ENCODE peak calls at places on chromosome 5, in four cellular contexts. V is H9, W is IMR-90, L is H1. J is an unnamed sample.

GRCh38 chr5:93583525-93583798 is 440 bp downstream of the NR2F1 start:
- DNase-seq in V (no peak), W (peak), L (no peak), J (no peak)

GRCh38 chr5:164191240-164191639 is 685.8 kb downstream of the MAT2B start:
- DNase-seq in L (no peak), W (peak), V (no peak), J (no peak)

GRCh38 chr5:175821790-175822211 is 49.6 kb upstream of the CPLX2 start:
- DNase-seq in W (no peak), L (no peak), V (no peak), J (no peak)

GRCh38 chr5:146562461-146562860 is 46.5 kb upstream of the GPR151 start:
- DNase-seq in W (no peak), L (no peak), V (no peak), J (no peak)

GRCh38 chr5:89342106-89342876 is 459.3 kb upstream of the MEF2C start:
- DNase-seq in V (no peak), L (no peak), W (peak), J (no peak)

GRCh38 chr5:134115806-134116175 is 1.3 kb downstream of the TCF7 start:
- DNase-seq in V (no peak), L (no peak), W (no peak), J (no peak)

GRCh38 chr5:89728750-89729149 is 680.8 kb downstream of the CETN3 start:
- DNase-seq in L (no peak), W (peak), V (no peak), J (no peak)

GRCh38 chr5:35852084-35852734 is 4.5 kb upstream of the IL7R start:
- DNase-seq in W (peak), V (peak), L (no peak), J (no peak)

GRCh38 chr5:167624053-167624452 is 667.4 kb upstream of the WWC1 start:
- DNase-seq in L (no peak), W (no peak), V (no peak), J (no peak)

GRCh38 chr5:120464627-120465280 is 654 bp downstream of the PRR16 start:
- DNase-seq in V (peak), L (no peak), W (peak), J (peak)

GRCh38 chr5:149886697-149887470 is 57.7 kb downstream of the PDE6A start:
- DNase-seq in L (no peak), W (peak), V (no peak), J (no peak)

GRCh38 chr5:29208026-29208425 is 1985.5 kb upstream of the CDH6 start:
- DNase-seq in V (no peak), W (no peak), L (no peak), J (peak)

GRCh38 chr5:139967353-139967752 is 75.7 kb downstream of the NRG2 start:
- DNase-seq in L (no peak), V (no peak), W (no peak), J (no peak)

GRCh38 chr5:131609774-131610173 is 25.3 kb downstream of the RAPGEF6 start:
- DNase-seq in W (peak), L (no peak), V (no peak), J (no peak)

GRCh38 chr5:1546556-1546955 is 22.8 kb upstream of the LPCAT1 start:
- DNase-seq in W (no peak), L (no peak), V (no peak), J (no peak)

GRCh38 chr5:168291961-168292782 is 727 bp downstream of the WWC1 start:
- DNase-seq in L (no peak), V (peak), W (peak), J (peak)

GRCh38 chr5:115246361-115246991 is 16.2 kb downstream of the PGGT1B start:
- DNase-seq in V (no peak), L (no peak), W (peak), J (peak)

GRCh38 chr5:38165435-38165834 is 92.9 kb upstream of the EGFLAM start:
- DNase-seq in V (no peak), W (no peak), L (no peak), J (no peak)

GRCh38 chr5:117881426-117882230 is 1106.7 kb downstream of the DTWD2 start:
- DNase-seq in V (no peak), W (no peak), L (no peak), J (no peak)

GRCh38 chr5:164844348-164844747 is 1338.9 kb downstream of the MAT2B start:
- DNase-seq in V (no peak), W (no peak), L (no peak), J (no peak)

GRCh38 chr5:633521-633955 is 21.4 kb downstream of the CEP72 start:
- DNase-seq in V (no peak), W (peak), L (no peak), J (no peak)

GRCh38 chr5:125717209-125717608 is 706.0 kb upstream of the GRAMD2B start:
- DNase-seq in W (peak), L (no peak), V (no peak), J (peak)

GRCh38 chr5:132687995-132688394 is 14.2 kb downstream of the IL4 start:
- DNase-seq in W (no peak), L (no peak), V (peak), J (no peak)

GRCh38 chr5:7533941-7534340 is 138.0 kb downstream of the ADCY2 start:
- DNase-seq in W (no peak), V (no peak), L (no peak), J (peak)

GRCh38 chr5:95403996-95404395 is 12.8 kb downstream of the FAM81B start:
- DNase-seq in V (no peak), L (no peak), W (no peak), J (no peak)

GRCh38 chr5:123047706-123048105 is 11.2 kb upstream of the PPIC start:
- DNase-seq in W (peak), L (no peak), V (no peak), J (no peak)

GRCh38 chr5:44862808-44863207 is 54.1 kb downstream of the MRPS30 start:
- DNase-seq in V (no peak), L (no peak), W (peak), J (peak)

GRCh38 chr5:58986281-58986680 is 403.4 kb downstream of the RAB3C start:
- DNase-seq in L (no peak), W (no peak), V (no peak), J (no peak)

GRCh38 chr5:58985311-58985710 is 402.4 kb downstream of the RAB3C start:
- DNase-seq in L (no peak), V (no peak), W (no peak), J (no peak)

GRCh38 chr5:58985759-58986158 is 402.9 kb downstream of the RAB3C start:
- DNase-seq in V (no peak), W (no peak), L (no peak), J (peak)

GRCh38 chr5:58983496-58983895 is 400.6 kb downstream of the RAB3C start:
- DNase-seq in V (no peak), L (no peak), W (peak), J (no peak)

DNA sequence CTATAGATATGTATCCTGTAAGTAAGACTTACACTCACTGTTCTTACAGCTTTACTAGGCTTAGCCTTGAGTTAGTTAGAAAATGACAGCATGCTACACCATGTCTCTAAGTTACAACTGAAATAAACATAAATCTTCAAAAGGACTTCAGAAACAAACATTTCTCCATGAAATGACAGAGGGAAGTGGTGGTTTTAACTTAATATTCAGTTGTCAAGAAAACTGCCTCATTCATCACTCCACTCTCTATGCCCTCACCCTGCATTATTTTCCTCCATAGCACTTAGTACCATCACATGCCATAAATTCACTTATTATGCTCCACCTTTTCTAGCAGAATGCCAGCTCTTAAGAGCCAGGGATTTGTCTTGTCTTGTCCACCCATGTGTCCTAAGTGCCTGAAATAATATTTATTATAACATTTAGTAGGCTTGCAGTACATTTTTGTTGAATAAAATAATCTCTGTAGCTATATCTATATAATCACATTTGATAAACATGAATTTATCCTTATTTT is 401.2 kb downstream of the RAB3C start:
- DNase-seq in L (no peak), V (no peak), W (no peak), J (no peak)
- H3K56ac ChIP-seq in L (no peak), V (no peak), W (no peak), J (no peak)

DNA sequence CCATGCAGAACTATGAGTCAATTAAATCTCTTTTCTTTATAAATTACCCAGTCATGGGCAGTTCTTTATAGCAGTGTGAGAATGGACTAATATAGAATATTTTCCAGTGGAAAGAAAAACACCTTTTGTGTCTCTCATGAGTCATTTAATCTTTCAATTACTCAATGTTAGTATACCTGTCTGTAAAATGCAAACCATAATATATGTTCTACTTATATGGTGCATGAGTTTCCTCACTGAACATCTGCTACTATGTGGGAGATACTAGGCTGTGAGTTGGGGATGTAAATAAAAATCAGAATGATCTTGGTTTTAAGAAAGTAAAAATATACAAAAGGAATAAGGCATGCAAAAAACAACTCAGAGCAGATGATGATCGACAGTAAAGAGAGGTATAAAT is 15.0 kb downstream of the CDH10 start:
- DNase-seq in W (no peak), L (no peak), V (no peak), J (no peak)
- H4K8ac ChIP-seq in W (no peak), L (no peak), V (no peak), J (no peak)

DNA sequence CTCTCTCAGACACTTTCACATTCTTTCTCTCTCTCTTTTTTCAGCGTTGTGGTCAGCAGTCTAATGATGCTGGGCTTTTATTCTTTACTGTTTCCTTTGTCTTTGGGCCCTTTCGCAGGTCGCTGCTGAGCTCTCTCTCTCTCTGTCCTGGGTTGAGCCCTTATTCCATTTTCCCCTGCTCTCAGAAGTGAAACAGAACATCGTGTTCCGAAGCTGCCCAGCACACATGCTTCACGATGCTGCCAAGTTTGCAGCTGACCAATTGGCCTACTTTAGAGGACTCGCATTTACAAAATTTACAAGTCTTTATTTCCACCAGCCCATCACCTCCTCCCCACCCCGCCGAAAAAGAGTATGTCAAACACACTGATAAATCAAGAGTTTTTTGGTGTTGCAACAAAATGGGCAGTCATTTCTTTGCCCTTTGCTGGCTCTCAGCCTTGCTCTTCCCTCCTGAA is 44.4 kb upstream of the PIK3R1 start:
- DNase-seq in L (no peak), W (peak), V (no peak), J (no peak)
- H3K56ac ChIP-seq in L (no peak), W (no peak), V (no peak), J (peak)

GRCh38 chr5:169354263-169354662 is 53.3 kb upstream of the SLIT3 start:
- DNase-seq in L (no peak), W (peak), V (no peak), J (no peak)

GRCh38 chr5:169356181-169356580 is 55.2 kb upstream of the SLIT3 start:
- DNase-seq in V (no peak), W (no peak), L (no peak), J (no peak)

GRCh38 chr5:169352901-169353300 is 52.0 kb upstream of the SLIT3 start:
- DNase-seq in W (no peak), L (no peak), V (no peak), J (no peak)

GRCh38 chr5:169356811-169357210 is 55.9 kb upstream of the SLIT3 start:
- DNase-seq in V (no peak), W (no peak), L (no peak), J (no peak)

DNA sequence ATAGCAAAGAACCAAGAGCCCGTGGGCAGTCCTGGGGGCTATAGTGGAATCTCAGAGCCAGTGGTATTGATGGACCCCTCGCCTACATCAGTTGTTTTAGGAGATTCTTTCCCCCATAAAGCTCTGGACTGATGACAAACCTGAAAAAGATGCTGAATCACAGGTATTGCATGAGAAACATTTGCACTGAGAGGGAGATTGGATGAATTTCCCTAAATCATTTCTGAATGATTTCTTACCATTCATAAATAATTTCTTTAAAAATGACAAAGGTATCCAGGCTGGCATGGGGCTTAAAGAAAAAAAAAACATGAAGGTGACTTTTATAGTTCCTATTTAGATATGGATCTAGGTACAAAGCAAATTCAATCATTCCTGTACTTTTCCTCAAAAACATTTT is 54.0 kb upstream of the SLIT3 start:
- DNase-seq in V (no peak), W (no peak), L (no peak), J (no peak)
- H4K8ac ChIP-seq in V (no peak), W (no peak), L (no peak), J (no peak)

DNA sequence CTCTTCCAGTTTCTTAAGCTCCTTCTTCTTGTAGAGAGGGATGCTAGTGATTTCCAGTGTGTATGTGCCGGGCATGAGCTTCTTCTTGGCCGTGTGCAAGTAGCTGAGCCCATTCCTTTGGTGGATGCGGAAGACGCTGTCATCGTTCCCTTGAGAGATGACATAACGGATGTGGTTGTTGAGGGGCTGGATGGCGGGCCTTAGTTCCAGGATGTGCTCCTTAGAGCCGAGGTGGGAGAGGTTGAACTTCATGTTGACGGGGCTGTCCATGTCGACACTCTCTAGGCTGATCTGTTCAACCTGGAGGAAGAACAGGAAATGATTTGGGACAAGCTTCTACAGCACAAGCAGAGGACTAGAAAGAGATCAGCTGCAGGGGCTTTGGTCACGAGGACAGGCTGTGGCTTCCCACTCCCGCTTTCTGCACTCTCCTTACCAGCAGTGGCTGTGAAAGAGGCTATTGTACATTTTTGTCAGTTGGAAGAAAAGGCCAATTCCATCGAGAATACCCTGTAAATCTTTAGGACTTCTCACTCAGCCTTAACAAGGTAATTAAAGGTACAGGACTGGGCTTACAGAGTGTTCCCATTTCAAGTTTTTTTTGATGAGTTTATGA is 176.1 kb downstream of the SLC12A2 start:
- DNase-seq in V (no peak), L (no peak), W (no peak), J (no peak)
- H3K56ac ChIP-seq in V (no peak), L (no peak), W (no peak), J (no peak)